ENCODE peak calls at places on chromosomes 5 and 9, in five cellular contexts. D is K562, T is GM12878, A is HepG2, Y is H1. Q is an unnamed sample. For H3K9me3, the result is how much of the 10 kb centered on the place peaks cover.

GRCh38 chr9:117461386-117461785 is 46.5 kb upstream of the ASTN2 start:
- DNase-seq in T (no peak), D (no peak), A (no peak), Y (no peak), Q (no peak)

GRCh38 chr5:58459276-58459859 is 518 bp downstream of the PLK2 start:
- DNase-seq in T (no peak), Y (no peak), D (no peak), A (peak), Q (no peak)

GRCh38 chr5:79499640-79500273 is 14.2 kb downstream of the HOMER1 start:
- DNase-seq in A (no peak), Y (no peak), T (no peak), D (no peak), Q (no peak)

GRCh38 chr5:160290751-160291150 is 21.6 kb downstream of the CCNJL start:
- DNase-seq in A (no peak), D (no peak), T (no peak), Y (no peak), Q (no peak)

GRCh38 chr5:108484035-108484434 is 102.1 kb upstream of the FBXL17 start:
- DNase-seq in Y (no peak), D (peak), T (no peak), A (no peak), Q (no peak)

GRCh38 chr9:121463026-121463827 is 36.4 kb downstream of the GGTA1 start:
- DNase-seq in A (peak), D (peak), Y (peak), T (no peak), Q (peak)

GRCh38 chr9:136539427-136540412 is 6.1 kb downstream of the NOTCH1 start:
- DNase-seq in Y (no peak), T (peak), D (peak), A (no peak), Q (peak)

GRCh38 chr9:81318571-81318970 is 370.8 kb downstream of the TLE1 start:
- DNase-seq in Y (no peak), D (no peak), A (peak), T (no peak), Q (no peak)

GRCh38 chr5:51882647-51883046 is 499.4 kb downstream of the ISL1 start:
- DNase-seq in A (no peak), D (no peak), T (no peak), Y (no peak), Q (no peak)

GRCh38 chr5:110716247-110717245 is 9.9 kb downstream of the TMEM232 start:
- DNase-seq in D (no peak), A (no peak), T (peak), Y (no peak), Q (no peak)

GRCh38 chr9:37345038-37345437 is 77.5 kb upstream of the GRHPR start:
- DNase-seq in D (no peak), T (no peak), Y (no peak), A (no peak), Q (no peak)

GRCh38 chr9:136773386-136774044 is 9.2 kb upstream of the LCN15 start:
- DNase-seq in Y (no peak), D (peak), T (no peak), A (peak), Q (no peak)

GRCh38 chr9:116378873-116379272 is 225.3 kb downstream of the PAPPA start:
- DNase-seq in T (no peak), Y (no peak), A (no peak), D (no peak), Q (no peak)

GRCh38 chr5:96595300-96596090 is 66.7 kb upstream of the CAST start:
- DNase-seq in D (peak), T (no peak), A (peak), Y (no peak), Q (no peak)

GRCh38 chr9:6014668-6015270 is 655 bp downstream of the RANBP6 start:
- DNase-seq in Y (no peak), T (no peak), A (peak), D (peak), Q (peak)

GRCh38 chr5:102998224-102998623 is 121.7 kb downstream of the GIN1 start:
- DNase-seq in D (no peak), T (no peak), A (no peak), Y (no peak), Q (no peak)

GRCh38 chr9:2791246-2791645 is 52.6 kb downstream of the PUM3 start:
- DNase-seq in A (no peak), Y (no peak), T (no peak), D (no peak), Q (no peak)
- H3K9me3 ChIP-seq in A (under half), Y (under half), T (under half), D (under half), Q (under half)

DNA sequence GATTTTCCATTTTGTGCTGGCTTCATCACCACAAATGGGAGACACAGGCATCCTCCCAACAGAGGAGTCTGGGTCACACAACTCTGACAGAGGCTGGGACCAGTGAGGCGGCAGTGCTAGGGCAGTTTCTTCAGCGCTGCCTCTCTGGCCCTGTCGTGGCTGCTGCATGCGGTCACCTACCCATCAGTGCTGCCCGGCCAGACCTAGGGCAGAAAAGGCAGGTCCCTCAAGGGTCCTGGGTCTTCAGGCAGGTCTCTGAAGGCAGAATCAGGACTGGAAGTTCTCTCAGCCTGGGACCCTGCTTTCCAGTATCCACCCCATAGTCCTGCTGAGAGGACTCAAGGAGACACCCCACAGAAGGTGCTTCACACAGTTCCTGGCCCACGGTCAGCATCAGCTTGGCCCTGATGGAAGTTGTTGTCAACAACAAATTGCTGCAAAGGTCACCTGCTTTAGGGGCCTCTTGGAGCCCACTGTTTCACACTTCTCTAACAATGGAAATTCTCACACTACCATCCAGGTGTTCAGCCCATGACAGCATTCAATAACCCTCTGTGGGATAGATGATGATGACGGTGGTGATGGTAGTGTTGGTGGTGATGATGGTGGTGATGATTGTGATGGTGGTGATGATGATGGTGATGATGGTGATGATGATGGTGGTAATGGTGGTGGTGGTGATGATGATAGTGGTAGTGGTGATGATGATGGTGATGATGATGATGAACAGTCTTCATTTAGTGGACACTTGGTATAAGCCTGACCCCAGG is 146.4 kb upstream of the PPP1R26 start:
- DNase-seq in D (no peak), A (no peak), Y (no peak), T (no peak), Q (no peak)
- TF ChIP-seq ATF3 in D (no peak), A (no peak), Y (no peak), T (no peak), Q (no peak)

GRCh38 chr9:68708089-68708488 is 3.0 kb downstream of the PIP5K1B start:
- DNase-seq in Y (no peak), T (no peak), A (no peak), D (no peak), Q (no peak)
- TF ChIP-seq SRF in Y (no peak), T (no peak), A (no peak), D (no peak), Q (no peak)

GRCh38 chr5:179080724-179081123 is 20.6 kb downstream of the ZNF354C start:
- DNase-seq in Y (no peak), T (no peak), A (no peak), D (no peak), Q (no peak)
- H3K9me3 ChIP-seq in Y (half or more), T (under half), A (half or more), D (under half), Q (under half)

GRCh38 chr9:15482146-15482545 is 28.6 kb downstream of the PSIP1 start:
- DNase-seq in T (no peak), A (no peak), Y (no peak), D (no peak), Q (no peak)
- TF ChIP-seq ATF3 in T (no peak), A (no peak), Y (no peak), D (no peak), Q (no peak)

DNA sequence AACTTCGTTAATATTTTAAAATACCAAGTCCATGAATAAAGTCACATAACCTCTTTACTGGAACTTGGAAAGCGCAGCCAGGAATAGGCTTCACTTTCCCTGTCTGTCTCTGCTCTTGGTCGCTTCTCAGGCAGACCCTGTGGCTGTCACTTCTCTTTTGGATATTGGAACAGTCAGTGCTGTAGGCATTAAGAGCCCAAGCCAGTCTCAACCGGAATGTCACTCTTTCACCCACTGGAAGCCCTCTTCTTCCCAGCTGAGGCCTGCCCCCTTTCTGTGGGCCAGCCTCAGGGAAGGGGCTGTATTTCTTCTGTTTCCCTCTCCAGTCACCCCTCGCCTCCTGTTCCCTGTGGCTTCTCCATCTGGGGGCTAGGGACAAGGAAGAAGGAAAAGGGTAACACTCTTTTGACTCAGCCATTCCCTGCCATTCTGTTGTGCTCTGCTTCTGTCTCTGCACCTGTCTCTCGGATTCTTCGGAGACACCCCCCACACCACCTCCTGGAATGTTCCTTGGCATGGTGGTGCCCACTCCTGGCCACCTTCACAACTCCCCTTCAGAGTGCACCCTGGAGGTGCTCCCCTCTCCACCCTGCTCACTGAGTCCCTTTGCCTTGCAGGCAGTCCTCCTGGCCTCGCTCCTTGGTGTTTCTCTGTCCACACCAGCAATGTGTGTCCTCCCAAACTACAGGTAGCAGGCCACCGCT is 103.4 kb downstream of the TRIO start:
- DNase-seq in A (no peak), Y (no peak), T (no peak), D (no peak), Q (no peak)
- TF ChIP-seq SRF in A (no peak), Y (no peak), T (no peak), D (no peak), Q (no peak)

DNA sequence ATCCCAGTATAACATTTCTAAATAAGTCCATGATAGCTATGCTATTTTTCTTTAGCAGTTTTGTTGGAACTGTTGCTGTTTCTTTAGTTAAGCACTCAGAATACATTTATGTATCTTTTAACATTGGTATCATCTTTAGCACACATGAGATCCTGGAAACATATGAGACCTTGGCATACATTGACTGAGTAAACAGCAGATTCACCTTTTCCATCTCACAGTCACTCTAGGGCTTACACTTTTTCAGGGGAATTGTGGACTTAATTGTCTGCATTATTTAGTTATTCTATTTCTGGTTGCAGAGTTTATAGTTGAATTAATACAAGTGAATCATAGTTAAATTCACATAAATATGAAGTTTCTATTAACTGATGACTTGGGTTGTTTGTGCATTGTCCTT is 70.1 kb downstream of the COMMD10 start:
- DNase-seq in D (no peak), T (no peak), A (no peak), Y (no peak), Q (no peak)
- H3K9me3 ChIP-seq in D (under half), T (under half), A (under half), Y (under half), Q (under half)

Q was measured in HCT116.